ENCODE peak calls at places on chromosomes 1 and 21, in six cellular contexts. One of them, this sample, is unnamed.

GRCh38 chr21:43802713-43803313 is 13.4 kb downstream of the RRP1 start:
- DNase-seq in iPS-NIHi11: no peak
- DNase-seq in stimulated activated CD8-positive, alpha-beta memory T cell treated with anti-CD3 and anti-CD28 coated beads, Interleukin-4, amount 100 ng/mL, for 1 hour: no peak
- DNase-seq in NK-92 treated with Interleukin-12 subunit alpha and Interleukin-12 subunit beta, amount 100 ng/mL, for 24 hours: no peak
- DNase-seq in AG10803: no peak
- DNase-seq in psoas muscle: no peak
- DNase-seq in this sample: no peak

GRCh38 chr1:230632273-230632873 is 9.9 kb upstream of the COG2 start:
- DNase-seq in iPS-NIHi11: peak
- DNase-seq in stimulated activated CD8-positive, alpha-beta memory T cell treated with anti-CD3 and anti-CD28 coated beads, Interleukin-4, amount 100 ng/mL, for 1 hour: no peak
- DNase-seq in NK-92 treated with Interleukin-12 subunit alpha and Interleukin-12 subunit beta, amount 100 ng/mL, for 24 hours: no peak
- DNase-seq in AG10803: peak
- DNase-seq in psoas muscle: no peak
- DNase-seq in this sample: peak

GRCh38 chr1:156927215-156928042 is 7.0 kb downstream of the LRRC71 start:
- DNase-seq in iPS-NIHi11: peak
- DNase-seq in stimulated activated CD8-positive, alpha-beta memory T cell treated with anti-CD3 and anti-CD28 coated beads, Interleukin-4, amount 100 ng/mL, for 1 hour: peak
- DNase-seq in NK-92 treated with Interleukin-12 subunit alpha and Interleukin-12 subunit beta, amount 100 ng/mL, for 24 hours: no peak
- DNase-seq in AG10803: peak
- DNase-seq in psoas muscle: peak
- DNase-seq in this sample: peak

GRCh38 chr1:221347706-221348105 is 394.2 kb downstream of the DUSP10 start:
- DNase-seq in iPS-NIHi11: no peak
- DNase-seq in stimulated activated CD8-positive, alpha-beta memory T cell treated with anti-CD3 and anti-CD28 coated beads, Interleukin-4, amount 100 ng/mL, for 1 hour: no peak
- DNase-seq in NK-92 treated with Interleukin-12 subunit alpha and Interleukin-12 subunit beta, amount 100 ng/mL, for 24 hours: no peak
- DNase-seq in AG10803: no peak
- DNase-seq in psoas muscle: no peak
- DNase-seq in this sample: no peak

GRCh38 chr1:191707288-191707687 is 451.0 kb upstream of the RGS18 start:
- DNase-seq in iPS-NIHi11: no peak
- DNase-seq in stimulated activated CD8-positive, alpha-beta memory T cell treated with anti-CD3 and anti-CD28 coated beads, Interleukin-4, amount 100 ng/mL, for 1 hour: no peak
- DNase-seq in NK-92 treated with Interleukin-12 subunit alpha and Interleukin-12 subunit beta, amount 100 ng/mL, for 24 hours: no peak
- DNase-seq in AG10803: peak
- DNase-seq in psoas muscle: no peak
- DNase-seq in this sample: no peak

GRCh38 chr1:115282825-115283224 is 55.2 kb downstream of the NGF start:
- DNase-seq in iPS-NIHi11: no peak
- DNase-seq in stimulated activated CD8-positive, alpha-beta memory T cell treated with anti-CD3 and anti-CD28 coated beads, Interleukin-4, amount 100 ng/mL, for 1 hour: no peak
- DNase-seq in NK-92 treated with Interleukin-12 subunit alpha and Interleukin-12 subunit beta, amount 100 ng/mL, for 24 hours: no peak
- DNase-seq in AG10803: peak
- DNase-seq in psoas muscle: peak
- DNase-seq in this sample: no peak

GRCh38 chr1:173894189-173894588 is 22.9 kb downstream of the SERPINC1 start:
- DNase-seq in iPS-NIHi11: no peak
- DNase-seq in stimulated activated CD8-positive, alpha-beta memory T cell treated with anti-CD3 and anti-CD28 coated beads, Interleukin-4, amount 100 ng/mL, for 1 hour: no peak
- DNase-seq in NK-92 treated with Interleukin-12 subunit alpha and Interleukin-12 subunit beta, amount 100 ng/mL, for 24 hours: no peak
- DNase-seq in AG10803: no peak
- DNase-seq in psoas muscle: no peak
- DNase-seq in this sample: no peak

GRCh38 chr1:27487927-27488522 is 1.9 kb downstream of the WASF2 start:
- DNase-seq in iPS-NIHi11: no peak
- DNase-seq in stimulated activated CD8-positive, alpha-beta memory T cell treated with anti-CD3 and anti-CD28 coated beads, Interleukin-4, amount 100 ng/mL, for 1 hour: no peak
- DNase-seq in NK-92 treated with Interleukin-12 subunit alpha and Interleukin-12 subunit beta, amount 100 ng/mL, for 24 hours: no peak
- DNase-seq in AG10803: peak
- DNase-seq in psoas muscle: no peak
- DNase-seq in this sample: no peak